ENCODE peak calls at places on chromosomes 1 and 21, in seven cellular contexts. D is tibial artery, U is ascending aorta, L is kidney, F is prostate gland, X is pancreas, P is transverse colon. Y is an unnamed sample. For H3K9me3, the result is how much of the 10 kb centered on the place peaks cover.

GRCh38 chr21:36321325-36322082 is 1.5 kb downstream of the MORC3 start:
- DNase-seq in D (no peak), U (no peak), L (no peak), F (peak), X (no peak), P (no peak), Y (no peak)

GRCh38 chr1:31762726-31763670 is 1.1 kb downstream of the ADGRB2 start:
- DNase-seq in D (peak), U (peak), L (peak), F (peak), X (peak), P (peak), Y (peak)

GRCh38 chr1:207919523-207920210 is 8.7 kb upstream of the CD34 start:
- DNase-seq in D (no peak), U (no peak), L (no peak), F (no peak), X (no peak), P (no peak), Y (peak)

GRCh38 chr1:225813250-225813964 is 3.5 kb downstream of the EPHX1 start:
- DNase-seq in D (no peak), U (no peak), L (peak), F (no peak), X (peak), P (peak), Y (no peak)

GRCh38 chr1:53826367-53826766 is 11.7 kb downstream of the NDC1 start:
- DNase-seq in D (no peak), U (no peak), L (no peak), F (no peak), X (no peak), P (no peak), Y (no peak)

GRCh38 chr1:228378453-228379164 is 28.0 kb downstream of the TRIM11 start:
- DNase-seq in D (peak), U (peak), L (peak), F (no peak), X (peak), P (peak), Y (peak)

GRCh38 chr1:7948950-7949349 is 8.3 kb upstream of the TNFRSF9 start:
- DNase-seq in D (no peak), U (peak), L (no peak), F (no peak), X (no peak), P (no peak), Y (no peak)

GRCh38 chr1:177302365-177303044 is 131.7 kb downstream of the BRINP2 start:
- DNase-seq in D (no peak), U (no peak), L (no peak), F (no peak), X (peak), P (peak), Y (no peak)

GRCh38 chr1:43442756-43443155 is 11.0 kb downstream of the HYI start:
- DNase-seq in D (peak), U (peak), L (peak), F (no peak), X (no peak), P (peak), Y (no peak)

GRCh38 chr1:211648336-211648735 is 27.1 kb downstream of the NEK2 start:
- DNase-seq in D (no peak), U (no peak), L (no peak), F (no peak), X (peak), P (peak), Y (no peak)

GRCh38 chr1:53331446-53332187 is 3.7 kb upstream of the LRP8 start:
- DNase-seq in D (peak), U (peak), L (peak), F (no peak), X (no peak), P (no peak), Y (no peak)

GRCh38 chr1:67401443-67401842 is 28.8 kb downstream of the SERBP1 start:
- DNase-seq in D (no peak), U (no peak), L (no peak), F (no peak), X (no peak), P (no peak), Y (no peak)

GRCh38 chr1:104408268-104408667 is 658.6 kb downstream of the AMY1C start:
- DNase-seq in D (no peak), U (no peak), L (peak), F (no peak), X (peak), P (no peak), Y (no peak)

GRCh38 chr1:28172690-28173150 is 3.8 kb downstream of the PTAFR start:
- DNase-seq in D (no peak), U (no peak), L (no peak), F (no peak), X (no peak), P (peak), Y (no peak)

DNA sequence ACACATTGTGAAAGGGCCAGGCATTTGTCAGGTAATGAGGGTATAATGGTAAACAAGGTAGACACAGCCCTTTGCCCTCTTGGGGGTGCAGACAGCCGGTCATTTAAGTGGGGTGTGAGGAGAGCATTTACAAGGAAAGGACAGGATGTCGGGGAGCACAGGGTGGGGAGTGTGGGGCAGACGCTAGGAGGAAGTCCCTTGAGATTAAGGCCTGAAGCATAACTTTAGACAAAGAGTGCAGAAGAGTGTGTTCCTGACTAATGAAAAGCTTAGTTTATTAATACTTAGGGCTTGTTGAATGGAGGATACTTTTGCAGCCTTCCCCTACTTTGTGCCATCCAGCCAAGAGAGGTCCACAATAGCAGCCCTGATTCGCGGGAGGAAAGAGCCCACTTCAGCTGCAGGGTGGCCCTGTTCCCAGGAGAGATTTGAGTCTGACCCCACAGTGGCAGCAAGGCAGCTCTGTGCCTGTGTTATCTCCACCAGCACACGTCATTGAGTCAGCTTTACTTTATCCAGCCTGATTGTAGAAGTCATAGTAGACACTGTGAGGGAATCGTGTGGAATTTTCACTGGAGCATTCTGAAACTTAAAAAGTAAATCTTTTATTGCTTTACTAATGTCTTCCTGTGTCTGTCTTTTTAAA is 35.1 kb downstream of the MPZL1 start:
- DNase-seq in D (no peak), U (no peak), L (no peak), F (no peak), X (peak), P (peak), Y (no peak)
- H3K27ac ChIP-seq in D (no peak), U (no peak), L (no peak), F (no peak), X (no peak), P (peak), Y (no peak)

GRCh38 chr1:165874643-165875042 is 47.2 kb downstream of the UCK2 start:
- DNase-seq in D (no peak), U (no peak), L (no peak), F (no peak), X (no peak), P (no peak), Y (no peak)
- H3K9me3 ChIP-seq in D (under half), U (under half), L (under half), F (under half), X (under half), P (under half), Y (under half)

DNA sequence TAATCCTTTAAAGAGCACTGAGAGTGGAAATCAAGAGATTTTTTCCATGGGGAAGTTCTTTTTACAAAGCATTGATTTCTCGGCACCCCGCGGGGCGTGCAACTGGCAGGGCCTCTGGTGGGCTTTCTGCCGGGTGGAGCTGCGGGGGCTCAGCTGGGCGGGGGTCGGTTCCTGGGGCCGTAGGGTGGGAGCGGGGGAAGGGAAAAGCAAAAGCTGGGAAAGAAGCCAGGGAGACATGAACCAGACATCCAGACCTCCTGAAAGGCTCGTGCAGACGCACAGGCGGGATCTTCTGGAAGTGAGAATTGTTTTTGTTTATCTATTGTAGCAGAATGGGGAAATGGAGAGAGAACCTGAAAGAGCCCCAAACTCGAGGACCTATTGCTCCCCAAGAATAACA is 235.2 kb downstream of the FAM72C start:
- DNase-seq in D (no peak), U (no peak), L (peak), F (no peak), X (no peak), P (no peak), Y (no peak)
- H3K4me3 ChIP-seq in D (no peak), U (peak), L (no peak), F (no peak), X (no peak), P (no peak), Y (no peak)

GRCh38 chr1:154557248-154557938 is 1.1 kb downstream of the UBE2Q1 start:
- DNase-seq in D (no peak), U (no peak), L (no peak), F (no peak), X (no peak), P (no peak), Y (no peak)
- H3K27ac ChIP-seq in D (peak), U (peak), L (peak), F (peak), X (no peak), P (peak), Y (peak)

DNA sequence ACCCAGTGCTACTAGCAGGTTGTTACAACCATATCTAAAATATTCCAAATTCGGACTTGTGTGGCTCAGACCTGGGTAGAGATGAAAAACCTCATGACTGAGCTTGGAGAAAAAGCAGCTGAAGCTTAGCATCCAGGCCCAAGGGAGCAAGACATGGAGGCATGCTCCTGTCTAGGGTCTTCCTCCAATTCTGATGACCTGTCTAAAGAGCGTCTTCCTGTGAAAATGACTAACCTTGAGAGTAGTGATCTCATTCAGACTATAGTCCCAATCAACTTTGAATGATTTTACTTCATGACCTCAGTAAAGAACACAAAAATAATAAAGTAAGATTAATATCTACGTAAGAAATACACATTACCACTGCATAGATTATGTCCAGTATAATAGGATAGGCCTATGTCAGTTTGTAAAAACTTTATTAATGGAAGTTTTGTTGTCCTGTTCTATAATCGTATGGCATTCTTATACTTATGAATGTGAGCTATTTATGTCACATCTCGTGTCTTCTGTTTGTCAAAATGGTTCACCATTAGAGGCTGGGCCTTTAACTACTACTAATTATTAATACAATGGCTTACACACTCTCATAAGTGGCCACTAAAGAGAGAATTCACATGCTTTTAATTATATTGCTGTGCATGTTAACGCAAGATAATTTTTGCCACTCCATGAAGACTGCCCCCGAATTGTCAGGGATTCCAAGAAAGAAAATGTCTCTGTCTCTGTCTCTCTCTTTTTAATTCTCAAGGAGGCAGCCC is 201.3 kb downstream of the NCAM2 start:
- DNase-seq in D (no peak), U (no peak), L (no peak), F (no peak), X (no peak), P (no peak), Y (no peak)
- H3K9me3 ChIP-seq in D (under half), U (under half), L (under half), F (under half), X (under half), P (under half), Y (under half)

GRCh38 chr21:27045281-27045985 is 78.5 kb upstream of the ADAMTS5 start:
- DNase-seq in D (no peak), U (no peak), L (no peak), F (no peak), X (no peak), P (no peak), Y (no peak)
- H3K4me3 ChIP-seq in D (no peak), U (no peak), L (no peak), F (no peak), X (no peak), P (no peak), Y (no peak)

GRCh38 chr1:202656057-202656456 is 54.2 kb downstream of the SYT2 start:
- DNase-seq in D (no peak), U (no peak), L (no peak), F (no peak), X (no peak), P (no peak), Y (peak)

GRCh38 chr1:202659541-202659940 is 50.7 kb downstream of the SYT2 start:
- DNase-seq in D (no peak), U (no peak), L (no peak), F (no peak), X (no peak), P (no peak), Y (no peak)

GRCh38 chr1:202658251-202658650 is 52.0 kb downstream of the SYT2 start:
- DNase-seq in D (no peak), U (no peak), L (no peak), F (no peak), X (no peak), P (no peak), Y (no peak)

GRCh38 chr1:202658766-202659165 is 51.5 kb downstream of the SYT2 start:
- DNase-seq in D (no peak), U (no peak), L (no peak), F (no peak), X (no peak), P (no peak), Y (peak)

DNA sequence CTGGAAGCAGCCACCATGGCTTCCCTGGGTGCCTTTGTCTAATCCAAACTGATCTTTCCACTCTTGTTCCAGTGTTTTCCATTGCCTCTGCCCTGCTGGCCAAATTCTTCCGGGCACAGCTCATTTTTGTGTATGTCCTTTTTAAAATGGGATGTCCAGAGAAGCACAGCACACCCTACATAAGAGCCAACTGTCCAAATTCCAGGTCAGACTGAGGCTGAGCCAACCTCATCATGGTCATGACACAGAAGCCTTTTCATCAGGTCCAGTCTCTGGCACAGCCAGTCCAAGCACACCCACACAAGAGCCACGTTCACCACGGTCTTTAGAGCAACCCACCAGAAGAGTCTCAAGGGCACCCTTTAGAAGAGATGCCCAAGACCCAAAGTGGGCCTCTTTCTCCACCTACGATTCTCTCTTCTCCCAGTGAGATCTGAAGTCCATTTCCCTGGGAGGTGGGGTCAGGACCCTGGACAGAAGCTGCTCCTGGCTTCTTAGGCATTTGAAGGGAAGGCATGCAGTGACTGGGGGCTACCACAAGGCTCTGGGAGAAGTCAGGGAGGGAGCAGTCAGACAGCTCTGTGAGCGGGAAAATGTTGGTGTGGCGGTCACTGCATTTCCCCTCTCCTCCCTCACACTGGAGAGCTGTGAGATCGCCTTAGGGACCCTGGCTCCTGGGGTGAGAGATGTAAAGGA is 53.2 kb downstream of the SYT2 start:
- DNase-seq in D (no peak), U (no peak), L (no peak), F (no peak), X (no peak), P (no peak), Y (no peak)
- H3K27ac ChIP-seq in D (no peak), U (no peak), L (no peak), F (no peak), X (no peak), P (no peak), Y (no peak)

DNA sequence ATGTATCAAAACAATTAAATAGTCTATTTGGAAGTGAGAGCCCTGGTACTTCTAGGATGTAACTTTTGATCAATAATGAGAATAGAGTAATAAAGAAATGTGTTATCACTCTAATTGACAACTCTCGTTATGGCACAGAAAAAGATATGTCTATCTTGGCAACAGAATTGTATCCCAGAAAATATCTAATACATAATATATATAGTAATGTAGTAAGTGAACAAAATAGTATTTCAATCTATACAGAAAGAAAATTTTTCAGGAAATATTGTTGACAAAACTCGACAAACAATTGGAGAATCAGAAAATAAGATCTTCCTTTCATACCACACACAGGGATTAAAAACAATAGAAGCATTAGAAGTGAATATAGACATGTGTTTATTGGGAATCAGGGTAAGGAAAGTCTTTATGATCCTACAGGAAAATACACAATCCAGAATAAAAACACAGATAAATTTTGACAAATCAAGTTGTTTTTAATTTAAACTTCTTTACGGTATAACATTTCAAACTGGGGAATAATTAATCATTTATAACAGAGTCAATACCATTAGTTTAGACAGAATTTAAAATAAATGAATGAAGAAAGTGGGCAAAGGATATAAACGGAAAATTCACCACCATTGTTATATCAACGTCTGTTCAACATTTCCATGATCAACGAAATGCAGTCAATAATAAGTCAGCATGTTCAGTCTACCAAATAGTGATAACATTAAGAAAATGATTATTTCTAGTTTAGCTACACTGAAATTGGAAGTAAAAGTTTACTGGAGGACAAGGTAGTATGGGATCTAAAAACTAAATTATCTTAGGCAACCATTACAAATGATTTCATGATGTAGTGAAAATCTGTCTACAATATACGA is 1526.5 kb upstream of the TPTE start:
- DNase-seq in D (no peak), U (no peak), L (no peak), F (no peak), X (no peak), P (no peak), Y (no peak)
- H3K9me3 ChIP-seq in D (under half), U (under half), L (under half), F (under half), X (under half), P (under half), Y (under half)

GRCh38 chr1:22443332-22443731 is 8.3 kb upstream of the ZBTB40 start:
- DNase-seq in D (no peak), U (no peak), L (no peak), F (no peak), X (no peak), P (no peak), Y (no peak)
- H3K4me3 ChIP-seq in D (no peak), U (no peak), L (no peak), F (no peak), X (no peak), P (no peak), Y (no peak)